ENCODE peak calls at places on chromosome 6, in eight cellular contexts. One of them, this sample, is unnamed.

GRCh38 chr6:126821706-126822105 is 296.8 kb upstream of the RSPO3 start:
- DNase-seq in Ammon's horn: no peak
- DNase-seq in GM04503: no peak
- DNase-seq in neural crest cell: no peak
- DNase-seq in left cardiac atrium: no peak
- DNase-seq in skeletal muscle cell: no peak
- DNase-seq in HCEC 1CT: no peak
- DNase-seq in stimulated activated CD4-positive, alpha-beta T cell treated with anti-CD3 and anti-CD28 coated beads, Interleukin-15, amount 100 ng/mL, for 1 hour: no peak
- DNase-seq in this sample: no peak

GRCh38 chr6:89368107-89368506 is 15.6 kb upstream of the UBE2J1 start:
- DNase-seq in stimulated activated CD4-positive, alpha-beta T cell treated with anti-CD3 and anti-CD28 coated beads, Interleukin-15, amount 100 ng/mL, for 1 hour: peak
- DNase-seq in left cardiac atrium: peak
- DNase-seq in skeletal muscle cell: no peak
- DNase-seq in HCEC 1CT: peak
- DNase-seq in Ammon's horn: peak
- DNase-seq in GM04503: no peak
- DNase-seq in neural crest cell: peak
- DNase-seq in this sample: peak

GRCh38 chr6:121652726-121653623 is 217.5 kb downstream of the GJA1 start:
- DNase-seq in Ammon's horn: no peak
- DNase-seq in neural crest cell: no peak
- DNase-seq in stimulated activated CD4-positive, alpha-beta T cell treated with anti-CD3 and anti-CD28 coated beads, Interleukin-15, amount 100 ng/mL, for 1 hour: no peak
- DNase-seq in HCEC 1CT: peak
- DNase-seq in skeletal muscle cell: peak
- DNase-seq in left cardiac atrium: peak
- DNase-seq in GM04503: peak
- DNase-seq in this sample: peak

GRCh38 chr6:36378243-36378920 is 9.1 kb downstream of the ETV7 start:
- DNase-seq in Ammon's horn: no peak
- DNase-seq in HCEC 1CT: no peak
- DNase-seq in skeletal muscle cell: no peak
- DNase-seq in neural crest cell: no peak
- DNase-seq in left cardiac atrium: no peak
- DNase-seq in stimulated activated CD4-positive, alpha-beta T cell treated with anti-CD3 and anti-CD28 coated beads, Interleukin-15, amount 100 ng/mL, for 1 hour: no peak
- DNase-seq in GM04503: no peak
- DNase-seq in this sample: no peak

GRCh38 chr6:120198033-120198432 is 848.5 kb upstream of the MAN1A1 start:
- DNase-seq in GM04503: no peak
- DNase-seq in stimulated activated CD4-positive, alpha-beta T cell treated with anti-CD3 and anti-CD28 coated beads, Interleukin-15, amount 100 ng/mL, for 1 hour: no peak
- DNase-seq in left cardiac atrium: no peak
- DNase-seq in neural crest cell: no peak
- DNase-seq in HCEC 1CT: peak
- DNase-seq in Ammon's horn: peak
- DNase-seq in skeletal muscle cell: no peak
- DNase-seq in this sample: no peak

GRCh38 chr6:163490826-163491577 is 76.5 kb downstream of the QKI start:
- DNase-seq in HCEC 1CT: peak
- DNase-seq in left cardiac atrium: peak
- DNase-seq in skeletal muscle cell: no peak
- DNase-seq in neural crest cell: no peak
- DNase-seq in Ammon's horn: peak
- DNase-seq in GM04503: peak
- DNase-seq in stimulated activated CD4-positive, alpha-beta T cell treated with anti-CD3 and anti-CD28 coated beads, Interleukin-15, amount 100 ng/mL, for 1 hour: no peak
- DNase-seq in this sample: no peak

GRCh38 chr6:134152767-134153485 is 100.5 kb upstream of the SLC2A12 start:
- DNase-seq in stimulated activated CD4-positive, alpha-beta T cell treated with anti-CD3 and anti-CD28 coated beads, Interleukin-15, amount 100 ng/mL, for 1 hour: no peak
- DNase-seq in GM04503: no peak
- DNase-seq in skeletal muscle cell: no peak
- DNase-seq in left cardiac atrium: no peak
- DNase-seq in neural crest cell: no peak
- DNase-seq in Ammon's horn: no peak
- DNase-seq in HCEC 1CT: no peak
- DNase-seq in this sample: no peak

GRCh38 chr6:43768983-43769525 is 957 bp upstream of the VEGFA start:
- DNase-seq in stimulated activated CD4-positive, alpha-beta T cell treated with anti-CD3 and anti-CD28 coated beads, Interleukin-15, amount 100 ng/mL, for 1 hour: no peak
- DNase-seq in neural crest cell: no peak
- DNase-seq in skeletal muscle cell: peak
- DNase-seq in left cardiac atrium: peak
- DNase-seq in Ammon's horn: peak
- DNase-seq in HCEC 1CT: peak
- DNase-seq in GM04503: peak
- DNase-seq in this sample: no peak